ENCODE peak calls at places on chromosomes 3 and 15, in eight cellular contexts. One of them, this sample, is unnamed.

GRCh38 chr3:15486979-15487378 is 34.5 kb downstream of the COLQ start:
- DNase-seq in A549: no peak
- DNase-seq in WTC11: no peak
- DNase-seq in cardiac muscle cell: no peak
- DNase-seq in GM13977: no peak
- DNase-seq in stimulated activated CD4-positive, alpha-beta T cell treated with anti-CD3 and anti-CD28 coated beads, Interleukin-1b, Interleukin-23, amount 100 ng/mL, for 24 hours: no peak
- DNase-seq in endodermal cell: peak
- DNase-seq in H7: no peak
- DNase-seq in this sample: no peak

GRCh38 chr3:22296641-22297040 is 545.6 kb upstream of the ZNF385D start:
- DNase-seq in A549: no peak
- DNase-seq in WTC11: no peak
- DNase-seq in cardiac muscle cell: no peak
- DNase-seq in GM13977: no peak
- DNase-seq in stimulated activated CD4-positive, alpha-beta T cell treated with anti-CD3 and anti-CD28 coated beads, Interleukin-1b, Interleukin-23, amount 100 ng/mL, for 24 hours: no peak
- DNase-seq in endodermal cell: no peak
- DNase-seq in H7: no peak
- DNase-seq in this sample: no peak

GRCh38 chr15:73414876-73415275 is 28.1 kb upstream of the REC114 start:
- DNase-seq in A549: no peak
- DNase-seq in WTC11: no peak
- DNase-seq in cardiac muscle cell: no peak
- DNase-seq in GM13977: no peak
- DNase-seq in stimulated activated CD4-positive, alpha-beta T cell treated with anti-CD3 and anti-CD28 coated beads, Interleukin-1b, Interleukin-23, amount 100 ng/mL, for 24 hours: no peak
- DNase-seq in endodermal cell: no peak
- DNase-seq in H7: no peak
- DNase-seq in this sample: no peak

GRCh38 chr3:170714562-170715535 is 129.0 kb upstream of the SLC7A14 start:
- DNase-seq in A549: no peak
- DNase-seq in WTC11: no peak
- DNase-seq in cardiac muscle cell: no peak
- DNase-seq in GM13977: no peak
- DNase-seq in stimulated activated CD4-positive, alpha-beta T cell treated with anti-CD3 and anti-CD28 coated beads, Interleukin-1b, Interleukin-23, amount 100 ng/mL, for 24 hours: no peak
- DNase-seq in endodermal cell: no peak
- DNase-seq in H7: no peak
- DNase-seq in this sample: no peak

GRCh38 chr15:68228143-68228970 is 1.2 kb downstream of the CLN6 start:
- DNase-seq in A549: no peak
- DNase-seq in WTC11: no peak
- DNase-seq in cardiac muscle cell: no peak
- DNase-seq in GM13977: no peak
- DNase-seq in stimulated activated CD4-positive, alpha-beta T cell treated with anti-CD3 and anti-CD28 coated beads, Interleukin-1b, Interleukin-23, amount 100 ng/mL, for 24 hours: no peak
- DNase-seq in endodermal cell: peak
- DNase-seq in H7: no peak
- DNase-seq in this sample: no peak

GRCh38 chr3:173395412-173396181 is 1.9 kb upstream of the NLGN1 start:
- DNase-seq in A549: no peak
- DNase-seq in WTC11: peak
- DNase-seq in cardiac muscle cell: peak
- DNase-seq in GM13977: peak
- DNase-seq in stimulated activated CD4-positive, alpha-beta T cell treated with anti-CD3 and anti-CD28 coated beads, Interleukin-1b, Interleukin-23, amount 100 ng/mL, for 24 hours: no peak
- DNase-seq in endodermal cell: peak
- DNase-seq in H7: peak
- DNase-seq in this sample: peak

GRCh38 chr15:78093242-78094020 is 1.1 kb downstream of the SH2D7 start:
- DNase-seq in A549: no peak
- DNase-seq in WTC11: no peak
- DNase-seq in cardiac muscle cell: no peak
- DNase-seq in GM13977: no peak
- DNase-seq in stimulated activated CD4-positive, alpha-beta T cell treated with anti-CD3 and anti-CD28 coated beads, Interleukin-1b, Interleukin-23, amount 100 ng/mL, for 24 hours: no peak
- DNase-seq in endodermal cell: no peak
- DNase-seq in H7: no peak
- DNase-seq in this sample: no peak

GRCh38 chr3:64799606-64800005 is 111.8 kb upstream of the ADAMTS9 start:
- DNase-seq in A549: no peak
- DNase-seq in WTC11: no peak
- DNase-seq in cardiac muscle cell: no peak
- DNase-seq in GM13977: no peak
- DNase-seq in stimulated activated CD4-positive, alpha-beta T cell treated with anti-CD3 and anti-CD28 coated beads, Interleukin-1b, Interleukin-23, amount 100 ng/mL, for 24 hours: no peak
- DNase-seq in endodermal cell: no peak
- DNase-seq in H7: no peak
- DNase-seq in this sample: no peak

GRCh38 chr3:171309906-171310359 is 150.3 kb downstream of the TNIK start:
- DNase-seq in A549: no peak
- DNase-seq in WTC11: no peak
- DNase-seq in cardiac muscle cell: no peak
- DNase-seq in GM13977: no peak
- DNase-seq in stimulated activated CD4-positive, alpha-beta T cell treated with anti-CD3 and anti-CD28 coated beads, Interleukin-1b, Interleukin-23, amount 100 ng/mL, for 24 hours: no peak
- DNase-seq in endodermal cell: no peak
- DNase-seq in H7: no peak
- DNase-seq in this sample: no peak

GRCh38 chr3:46695962-46696922 is 2.8 kb upstream of the ALS2CL start:
- DNase-seq in A549: no peak
- DNase-seq in WTC11: no peak
- DNase-seq in cardiac muscle cell: peak
- DNase-seq in GM13977: no peak
- DNase-seq in stimulated activated CD4-positive, alpha-beta T cell treated with anti-CD3 and anti-CD28 coated beads, Interleukin-1b, Interleukin-23, amount 100 ng/mL, for 24 hours: no peak
- DNase-seq in endodermal cell: no peak
- DNase-seq in H7: no peak
- DNase-seq in this sample: no peak

GRCh38 chr15:48281674-48282073 is 49.6 kb upstream of the DUT start:
- DNase-seq in A549: no peak
- DNase-seq in WTC11: no peak
- DNase-seq in cardiac muscle cell: no peak
- DNase-seq in GM13977: no peak
- DNase-seq in stimulated activated CD4-positive, alpha-beta T cell treated with anti-CD3 and anti-CD28 coated beads, Interleukin-1b, Interleukin-23, amount 100 ng/mL, for 24 hours: no peak
- DNase-seq in endodermal cell: no peak
- DNase-seq in H7: no peak
- DNase-seq in this sample: no peak

GRCh38 chr15:40911693-40912092 is 17.4 kb downstream of the VPS18 start:
- DNase-seq in A549: no peak
- DNase-seq in WTC11: no peak
- DNase-seq in cardiac muscle cell: no peak
- DNase-seq in GM13977: no peak
- DNase-seq in stimulated activated CD4-positive, alpha-beta T cell treated with anti-CD3 and anti-CD28 coated beads, Interleukin-1b, Interleukin-23, amount 100 ng/mL, for 24 hours: no peak
- DNase-seq in endodermal cell: no peak
- DNase-seq in H7: no peak
- DNase-seq in this sample: no peak

GRCh38 chr3:14565791-14566588 is 25.8 kb upstream of the GRIP2 start:
- DNase-seq in A549: no peak
- DNase-seq in WTC11: no peak
- DNase-seq in cardiac muscle cell: no peak
- DNase-seq in GM13977: no peak
- DNase-seq in stimulated activated CD4-positive, alpha-beta T cell treated with anti-CD3 and anti-CD28 coated beads, Interleukin-1b, Interleukin-23, amount 100 ng/mL, for 24 hours: no peak
- DNase-seq in endodermal cell: no peak
- DNase-seq in H7: no peak
- DNase-seq in this sample: no peak

GRCh38 chr15:65623103-65623502 is 1.4 kb downstream of the SLC24A1 start:
- DNase-seq in A549: no peak
- DNase-seq in WTC11: no peak
- DNase-seq in cardiac muscle cell: no peak
- DNase-seq in GM13977: no peak
- DNase-seq in stimulated activated CD4-positive, alpha-beta T cell treated with anti-CD3 and anti-CD28 coated beads, Interleukin-1b, Interleukin-23, amount 100 ng/mL, for 24 hours: no peak
- DNase-seq in endodermal cell: no peak
- DNase-seq in H7: no peak
- DNase-seq in this sample: no peak

GRCh38 chr3:131396170-131396569 is 14.6 kb downstream of the NUDT16 start:
- DNase-seq in A549: no peak
- DNase-seq in WTC11: no peak
- DNase-seq in cardiac muscle cell: no peak
- DNase-seq in GM13977: no peak
- DNase-seq in stimulated activated CD4-positive, alpha-beta T cell treated with anti-CD3 and anti-CD28 coated beads, Interleukin-1b, Interleukin-23, amount 100 ng/mL, for 24 hours: no peak
- DNase-seq in endodermal cell: no peak
- DNase-seq in H7: no peak
- DNase-seq in this sample: no peak

GRCh38 chr15:68787609-68788264 is 33.0 kb downstream of the ANP32A start:
- DNase-seq in A549: no peak
- DNase-seq in WTC11: no peak
- DNase-seq in cardiac muscle cell: no peak
- DNase-seq in GM13977: no peak
- DNase-seq in stimulated activated CD4-positive, alpha-beta T cell treated with anti-CD3 and anti-CD28 coated beads, Interleukin-1b, Interleukin-23, amount 100 ng/mL, for 24 hours: no peak
- DNase-seq in endodermal cell: no peak
- DNase-seq in H7: no peak
- DNase-seq in this sample: peak

GRCh38 chr15:95208988-95209387 is 977.6 kb downstream of the MCTP2 start:
- DNase-seq in A549: no peak
- DNase-seq in WTC11: no peak
- DNase-seq in cardiac muscle cell: no peak
- DNase-seq in GM13977: no peak
- DNase-seq in stimulated activated CD4-positive, alpha-beta T cell treated with anti-CD3 and anti-CD28 coated beads, Interleukin-1b, Interleukin-23, amount 100 ng/mL, for 24 hours: no peak
- DNase-seq in endodermal cell: no peak
- DNase-seq in H7: no peak
- DNase-seq in this sample: no peak

GRCh38 chr3:187955076-187955952 is 198.6 kb upstream of the LPP start:
- DNase-seq in A549: peak
- DNase-seq in WTC11: no peak
- DNase-seq in cardiac muscle cell: no peak
- DNase-seq in GM13977: no peak
- DNase-seq in stimulated activated CD4-positive, alpha-beta T cell treated with anti-CD3 and anti-CD28 coated beads, Interleukin-1b, Interleukin-23, amount 100 ng/mL, for 24 hours: no peak
- DNase-seq in endodermal cell: no peak
- DNase-seq in H7: no peak
- DNase-seq in this sample: no peak

GRCh38 chr15:87570186-87570585 is 686.4 kb downstream of the NTRK3 start:
- DNase-seq in A549: no peak
- DNase-seq in WTC11: no peak
- DNase-seq in cardiac muscle cell: no peak
- DNase-seq in GM13977: no peak
- DNase-seq in stimulated activated CD4-positive, alpha-beta T cell treated with anti-CD3 and anti-CD28 coated beads, Interleukin-1b, Interleukin-23, amount 100 ng/mL, for 24 hours: no peak
- DNase-seq in endodermal cell: no peak
- DNase-seq in H7: no peak
- DNase-seq in this sample: no peak

GRCh38 chr3:30473374-30474051 is 132.9 kb upstream of the TGFBR2 start:
- DNase-seq in A549: no peak
- DNase-seq in WTC11: no peak
- DNase-seq in cardiac muscle cell: no peak
- DNase-seq in GM13977: no peak
- DNase-seq in stimulated activated CD4-positive, alpha-beta T cell treated with anti-CD3 and anti-CD28 coated beads, Interleukin-1b, Interleukin-23, amount 100 ng/mL, for 24 hours: no peak
- DNase-seq in endodermal cell: no peak
- DNase-seq in H7: no peak
- DNase-seq in this sample: no peak

GRCh38 chr15:43775411-43775965 is 1.3 kb downstream of the ELL3 start:
- DNase-seq in A549: peak
- DNase-seq in WTC11: peak
- DNase-seq in cardiac muscle cell: peak
- DNase-seq in GM13977: no peak
- DNase-seq in stimulated activated CD4-positive, alpha-beta T cell treated with anti-CD3 and anti-CD28 coated beads, Interleukin-1b, Interleukin-23, amount 100 ng/mL, for 24 hours: no peak
- DNase-seq in endodermal cell: peak
- DNase-seq in H7: peak
- DNase-seq in this sample: peak

GRCh38 chr3:194487289-194488006 is 646 bp upstream of the ATP13A3 start:
- DNase-seq in A549: no peak
- DNase-seq in WTC11: peak
- DNase-seq in cardiac muscle cell: no peak
- DNase-seq in GM13977: peak
- DNase-seq in stimulated activated CD4-positive, alpha-beta T cell treated with anti-CD3 and anti-CD28 coated beads, Interleukin-1b, Interleukin-23, amount 100 ng/mL, for 24 hours: no peak
- DNase-seq in endodermal cell: peak
- DNase-seq in H7: peak
- DNase-seq in this sample: peak

GRCh38 chr3:159548675-159549335 is 439.8 kb upstream of the IL12A start:
- DNase-seq in A549: no peak
- DNase-seq in WTC11: no peak
- DNase-seq in cardiac muscle cell: no peak
- DNase-seq in GM13977: no peak
- DNase-seq in stimulated activated CD4-positive, alpha-beta T cell treated with anti-CD3 and anti-CD28 coated beads, Interleukin-1b, Interleukin-23, amount 100 ng/mL, for 24 hours: no peak
- DNase-seq in endodermal cell: no peak
- DNase-seq in H7: no peak
- DNase-seq in this sample: no peak

GRCh38 chr15:34084086-34084485 is 17.6 kb downstream of the EMC7 start:
- DNase-seq in A549: no peak
- DNase-seq in WTC11: no peak
- DNase-seq in cardiac muscle cell: no peak
- DNase-seq in GM13977: no peak
- DNase-seq in stimulated activated CD4-positive, alpha-beta T cell treated with anti-CD3 and anti-CD28 coated beads, Interleukin-1b, Interleukin-23, amount 100 ng/mL, for 24 hours: no peak
- DNase-seq in endodermal cell: no peak
- DNase-seq in H7: no peak
- DNase-seq in this sample: no peak

GRCh38 chr3:38226273-38226672 is 39.3 kb upstream of the SLC22A13 start:
- DNase-seq in A549: no peak
- DNase-seq in WTC11: no peak
- DNase-seq in cardiac muscle cell: no peak
- DNase-seq in GM13977: no peak
- DNase-seq in stimulated activated CD4-positive, alpha-beta T cell treated with anti-CD3 and anti-CD28 coated beads, Interleukin-1b, Interleukin-23, amount 100 ng/mL, for 24 hours: no peak
- DNase-seq in endodermal cell: no peak
- DNase-seq in H7: no peak
- DNase-seq in this sample: no peak

GRCh38 chr3:133915685-133916639 is 20.3 kb upstream of the RAB6B start:
- DNase-seq in A549: no peak
- DNase-seq in WTC11: no peak
- DNase-seq in cardiac muscle cell: no peak
- DNase-seq in GM13977: no peak
- DNase-seq in stimulated activated CD4-positive, alpha-beta T cell treated with anti-CD3 and anti-CD28 coated beads, Interleukin-1b, Interleukin-23, amount 100 ng/mL, for 24 hours: no peak
- DNase-seq in endodermal cell: peak
- DNase-seq in H7: no peak
- DNase-seq in this sample: no peak

GRCh38 chr15:84955089-84955848 is 26.4 kb upstream of the PDE8A start:
- DNase-seq in A549: peak
- DNase-seq in WTC11: peak
- DNase-seq in cardiac muscle cell: peak
- DNase-seq in GM13977: peak
- DNase-seq in stimulated activated CD4-positive, alpha-beta T cell treated with anti-CD3 and anti-CD28 coated beads, Interleukin-1b, Interleukin-23, amount 100 ng/mL, for 24 hours: no peak
- DNase-seq in endodermal cell: peak
- DNase-seq in H7: peak
- DNase-seq in this sample: peak

GRCh38 chr3:111128884-111129283 is 57.3 kb downstream of the NECTIN3 start:
- DNase-seq in A549: no peak
- DNase-seq in WTC11: no peak
- DNase-seq in cardiac muscle cell: no peak
- DNase-seq in GM13977: no peak
- DNase-seq in stimulated activated CD4-positive, alpha-beta T cell treated with anti-CD3 and anti-CD28 coated beads, Interleukin-1b, Interleukin-23, amount 100 ng/mL, for 24 hours: no peak
- DNase-seq in endodermal cell: peak
- DNase-seq in H7: peak
- DNase-seq in this sample: no peak

GRCh38 chr15:78620021-78620838 is 566 bp downstream of the CHRNA3 start:
- DNase-seq in A549: peak
- DNase-seq in WTC11: peak
- DNase-seq in cardiac muscle cell: peak
- DNase-seq in GM13977: peak
- DNase-seq in stimulated activated CD4-positive, alpha-beta T cell treated with anti-CD3 and anti-CD28 coated beads, Interleukin-1b, Interleukin-23, amount 100 ng/mL, for 24 hours: no peak
- DNase-seq in endodermal cell: peak
- DNase-seq in H7: peak
- DNase-seq in this sample: no peak

GRCh38 chr3:151394611-151395010 is 10.1 kb upstream of the P2RY12 start:
- DNase-seq in A549: no peak
- DNase-seq in WTC11: peak
- DNase-seq in cardiac muscle cell: no peak
- DNase-seq in GM13977: no peak
- DNase-seq in stimulated activated CD4-positive, alpha-beta T cell treated with anti-CD3 and anti-CD28 coated beads, Interleukin-1b, Interleukin-23, amount 100 ng/mL, for 24 hours: no peak
- DNase-seq in endodermal cell: no peak
- DNase-seq in H7: no peak
- DNase-seq in this sample: no peak

GRCh38 chr3:149968216-149968615 is 2.5 kb downstream of the PFN2 start:
- DNase-seq in A549: no peak
- DNase-seq in WTC11: no peak
- DNase-seq in cardiac muscle cell: peak
- DNase-seq in GM13977: no peak
- DNase-seq in stimulated activated CD4-positive, alpha-beta T cell treated with anti-CD3 and anti-CD28 coated beads, Interleukin-1b, Interleukin-23, amount 100 ng/mL, for 24 hours: no peak
- DNase-seq in endodermal cell: no peak
- DNase-seq in H7: no peak
- DNase-seq in this sample: no peak

GRCh38 chr3:133940536-133940935 is 44.9 kb upstream of the RAB6B start:
- DNase-seq in A549: no peak
- DNase-seq in WTC11: no peak
- DNase-seq in cardiac muscle cell: no peak
- DNase-seq in GM13977: no peak
- DNase-seq in stimulated activated CD4-positive, alpha-beta T cell treated with anti-CD3 and anti-CD28 coated beads, Interleukin-1b, Interleukin-23, amount 100 ng/mL, for 24 hours: no peak
- DNase-seq in endodermal cell: no peak
- DNase-seq in H7: no peak
- DNase-seq in this sample: peak

GRCh38 chr15:29103825-29104565 is 165.6 kb downstream of the NSMCE3 start:
- DNase-seq in A549: peak
- DNase-seq in WTC11: peak
- DNase-seq in cardiac muscle cell: peak
- DNase-seq in GM13977: peak
- DNase-seq in stimulated activated CD4-positive, alpha-beta T cell treated with anti-CD3 and anti-CD28 coated beads, Interleukin-1b, Interleukin-23, amount 100 ng/mL, for 24 hours: no peak
- DNase-seq in endodermal cell: peak
- DNase-seq in H7: peak
- DNase-seq in this sample: peak

GRCh38 chr15:77650285-77650684 is 17.6 kb upstream of the LINGO1 start:
- DNase-seq in A549: peak
- DNase-seq in WTC11: peak
- DNase-seq in cardiac muscle cell: peak
- DNase-seq in GM13977: no peak
- DNase-seq in stimulated activated CD4-positive, alpha-beta T cell treated with anti-CD3 and anti-CD28 coated beads, Interleukin-1b, Interleukin-23, amount 100 ng/mL, for 24 hours: no peak
- DNase-seq in endodermal cell: peak
- DNase-seq in H7: peak
- DNase-seq in this sample: peak

This sample was measured in Caco-2.